ENCODE peak calls at places on chromosomes 7 and 10, in four cellular contexts. One of them, this sample, is unnamed.

GRCh38 chr7:95632609-95633008 is 36.3 kb upstream of the PDK4 start:
- DNase-seq in lung: no peak
- DNase-seq in GM06990: no peak
- DNase-seq in neural progenitor cell: no peak
- DNase-seq in this sample: no peak

GRCh38 chr7:21579341-21580072 is 36.7 kb downstream of the DNAH11 start:
- DNase-seq in lung: no peak
- DNase-seq in neural progenitor cell: no peak
- DNase-seq in GM06990: peak; percentile 22
- DNase-seq in this sample: peak; percentile 58

GRCh38 chr10:92110039-92110794 is 180.7 kb downstream of the CPEB3 start:
- DNase-seq in neural progenitor cell: no peak
- DNase-seq in GM06990: no peak
- DNase-seq in lung: no peak
- DNase-seq in this sample: no peak

GRCh38 chr7:47227762-47228177 is 354.1 kb downstream of the TNS3 start:
- DNase-seq in GM06990: peak; percentile 29
- DNase-seq in lung: no peak
- DNase-seq in neural progenitor cell: no peak
- DNase-seq in this sample: no peak

GRCh38 chr10:46308666-46309450 is 22.1 kb downstream of the ANTXRL start:
- DNase-seq in lung: no peak
- DNase-seq in neural progenitor cell: no peak
- DNase-seq in GM06990: no peak
- DNase-seq in this sample: no peak

GRCh38 chr10:127003032-127003685 is 97.9 kb downstream of the DOCK1 start:
- DNase-seq in GM06990: no peak
- DNase-seq in neural progenitor cell: no peak
- DNase-seq in lung: no peak
- DNase-seq in this sample: no peak

GRCh38 chr10:25059990-25060389 is 43.6 kb downstream of the THNSL1 start:
- DNase-seq in GM06990: no peak
- DNase-seq in neural progenitor cell: no peak
- DNase-seq in lung: peak; percentile 84
- DNase-seq in this sample: peak; percentile 53

GRCh38 chr7:158924956-158925355 is 68.6 kb downstream of the DYNC2I1 start:
- DNase-seq in GM06990: no peak
- DNase-seq in neural progenitor cell: no peak
- DNase-seq in lung: no peak
- DNase-seq in this sample: no peak

GRCh38 chr10:73926152-73926764 is 15.3 kb downstream of the PLAU start:
- DNase-seq in neural progenitor cell: no peak
- DNase-seq in lung: no peak
- DNase-seq in GM06990: no peak
- DNase-seq in this sample: no peak

GRCh38 chr7:151705744-151706567 is 171.0 kb downstream of the PRKAG2 start:
- DNase-seq in lung: peak; percentile 51
- DNase-seq in neural progenitor cell: peak; percentile 74
- DNase-seq in GM06990: no peak
- DNase-seq in this sample: peak; percentile 87

GRCh38 chr7:1948887-1949680 is 279.0 kb downstream of the ELFN1 start:
- DNase-seq in lung: no peak
- DNase-seq in GM06990: no peak
- DNase-seq in neural progenitor cell: no peak
- DNase-seq in this sample: no peak

GRCh38 chr10:78207776-78208175 is 174.1 kb downstream of the RPS24 start:
- DNase-seq in lung: no peak
- DNase-seq in neural progenitor cell: no peak
- DNase-seq in GM06990: no peak
- DNase-seq in this sample: no peak

GRCh38 chr10:94125856-94126255 is 132.1 kb downstream of the PLCE1 start:
- DNase-seq in GM06990: no peak
- DNase-seq in neural progenitor cell: peak; percentile 10
- DNase-seq in lung: no peak
- DNase-seq in this sample: peak; percentile 25

DNA sequence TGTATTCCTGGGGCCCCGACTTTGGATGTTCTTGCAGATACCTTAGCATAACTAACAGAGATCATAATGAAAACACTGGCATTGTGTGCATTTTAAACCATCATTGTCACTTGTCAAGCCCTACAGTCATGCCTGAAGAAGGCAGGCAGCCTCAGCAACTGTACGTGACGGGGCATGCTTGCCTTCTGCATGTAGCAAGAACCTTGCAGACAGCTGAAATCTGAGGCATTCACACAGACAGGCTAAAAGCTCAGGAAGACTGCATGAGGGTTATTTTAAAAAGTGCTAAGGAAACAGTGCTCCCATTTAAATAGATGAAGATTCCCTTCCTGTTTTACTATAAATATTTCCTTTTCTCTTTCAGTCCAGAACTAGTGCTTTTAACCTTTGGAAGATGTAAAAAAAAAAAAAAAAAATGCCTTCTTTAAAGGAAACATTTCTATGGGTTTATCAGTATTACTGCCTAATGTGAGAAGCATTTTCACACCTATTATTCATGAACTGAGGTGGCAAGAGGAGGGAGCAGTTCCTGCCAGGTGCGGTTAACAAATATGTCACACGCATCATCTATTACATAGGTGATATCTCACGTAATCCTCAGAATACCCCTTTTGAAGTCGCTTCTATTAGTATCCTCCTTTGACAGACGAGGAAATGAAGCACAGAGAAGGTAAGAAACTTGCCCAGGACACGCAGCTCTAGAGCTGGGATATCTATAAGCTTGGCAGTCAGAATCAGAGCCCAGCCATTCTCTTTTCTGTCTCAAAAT is 88.1 kb downstream of the PRKCQ start:
- DNase-seq in lung: no peak
- DNase-seq in GM06990: no peak
- DNase-seq in neural progenitor cell: no peak
- DNase-seq in this sample: peak; percentile 70
- H3K4me3 ChIP-seq in lung: no peak overlapping the region
- H3K4me3 ChIP-seq in GM06990: no peak overlapping the region
- H3K4me3 ChIP-seq in neural progenitor cell: no peak overlapping the region
- H3K4me3 ChIP-seq in this sample: no peak overlapping the region

GRCh38 chr10:76430330-76430729 is 998.9 kb downstream of the LRMDA start:
- DNase-seq in neural progenitor cell: no peak
- DNase-seq in lung: no peak
- DNase-seq in GM06990: no peak
- DNase-seq in this sample: no peak

GRCh38 chr10:76428541-76429330 is 997.3 kb downstream of the LRMDA start:
- DNase-seq in lung: no peak
- DNase-seq in GM06990: no peak
- DNase-seq in neural progenitor cell: no peak
- DNase-seq in this sample: peak; percentile 72

GRCh38 chr10:76429331-76429625 is 997.9 kb downstream of the LRMDA start:
- DNase-seq in neural progenitor cell: no peak
- DNase-seq in GM06990: no peak
- DNase-seq in lung: no peak
- DNase-seq in this sample: no peak

GRCh38 chr10:76432274-76433012 is 1001.0 kb downstream of the LRMDA start:
- DNase-seq in lung: peak; percentile 61
- DNase-seq in GM06990: no peak
- DNase-seq in neural progenitor cell: no peak
- DNase-seq in this sample: peak; percentile 95

DNA sequence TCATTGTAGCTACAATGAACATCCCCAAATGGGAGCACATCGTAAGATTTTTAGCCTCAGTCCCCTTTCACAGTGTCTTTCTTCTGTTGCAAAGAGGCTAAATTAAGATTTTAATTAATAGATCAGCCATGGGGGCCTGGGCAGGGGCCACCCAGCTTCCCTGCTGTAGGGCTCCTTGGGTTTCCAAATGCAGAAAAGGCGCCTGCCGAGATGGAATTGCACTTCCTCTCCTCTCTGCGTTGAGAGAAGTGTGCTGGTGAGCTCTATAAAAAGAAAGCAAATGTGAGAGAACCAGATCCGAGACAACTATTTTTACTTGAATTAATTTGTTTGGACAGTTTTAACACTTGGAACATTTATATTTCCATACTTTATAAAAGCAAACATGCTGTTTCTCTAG is 998.2 kb downstream of the LRMDA start:
- DNase-seq in lung: no peak
- DNase-seq in neural progenitor cell: no peak
- DNase-seq in GM06990: no peak
- DNase-seq in this sample: no peak
- H3K4me3 ChIP-seq in lung: no peak overlapping the region
- H3K4me3 ChIP-seq in neural progenitor cell: no peak overlapping the region
- H3K4me3 ChIP-seq in GM06990: no peak overlapping the region
- H3K4me3 ChIP-seq in this sample: no peak overlapping the region

GRCh38 chr10:81874878-81875679 is at the start of gene NRG3:
- DNase-seq in neural progenitor cell: peak; percentile 80
- DNase-seq in lung: no peak
- DNase-seq in GM06990: peak; percentile 5
- DNase-seq in this sample: peak; percentile 30

GRCh38 chr10:81873231-81873931 is 1.6 kb upstream of the NRG3 start:
- DNase-seq in GM06990: no peak
- DNase-seq in lung: no peak
- DNase-seq in neural progenitor cell: no peak
- DNase-seq in this sample: no peak

GRCh38 chr10:81873932-81874816 is 820 bp upstream of the NRG3 start:
- DNase-seq in neural progenitor cell: peak; percentile 95
- DNase-seq in GM06990: no peak
- DNase-seq in lung: peak; percentile 68
- DNase-seq in this sample: peak; percentile 89

GRCh38 chr10:81875680-81876252 is 772 bp downstream of the NRG3 start:
- DNase-seq in lung: no peak
- DNase-seq in GM06990: no peak
- DNase-seq in neural progenitor cell: no peak
- DNase-seq in this sample: no peak

GRCh38 chr10:81876253-81876731 is 1.3 kb downstream of the NRG3 start:
- DNase-seq in GM06990: no peak
- DNase-seq in lung: no peak
- DNase-seq in neural progenitor cell: peak; percentile 78
- DNase-seq in this sample: peak; percentile 88
- H3K4me3 ChIP-seq in GM06990: no peak overlapping the region
- H3K4me3 ChIP-seq in lung: no peak overlapping the region
- H3K4me3 ChIP-seq in neural progenitor cell: peak overlapping the region; percentile 66
- H3K4me3 ChIP-seq in this sample: peak overlapping the region; percentile 28

GRCh38 chr7:35771776-35772175 is 29.1 kb upstream of the SEPTIN7 start:
- DNase-seq in neural progenitor cell: no peak
- DNase-seq in lung: no peak
- DNase-seq in GM06990: no peak
- DNase-seq in this sample: no peak
- H3K4me3 ChIP-seq in neural progenitor cell: no peak overlapping the region
- H3K4me3 ChIP-seq in lung: no peak overlapping the region
- H3K4me3 ChIP-seq in GM06990: no peak overlapping the region
- H3K4me3 ChIP-seq in this sample: no peak overlapping the region

GRCh38 chr10:70459061-70459770 is 17.7 kb upstream of the NODAL start:
- DNase-seq in GM06990: no peak
- DNase-seq in neural progenitor cell: peak; percentile 42
- DNase-seq in lung: no peak
- DNase-seq in this sample: peak; percentile 84
- H3K4me3 ChIP-seq in GM06990: no peak overlapping the region
- H3K4me3 ChIP-seq in neural progenitor cell: peak overlapping the region; percentile 60
- H3K4me3 ChIP-seq in lung: no peak overlapping the region
- H3K4me3 ChIP-seq in this sample: no peak overlapping the region

GRCh38 chr7:27897441-27897847 is 157.5 kb downstream of the TAX1BP1 start:
- DNase-seq in GM06990: no peak
- DNase-seq in lung: no peak
- DNase-seq in neural progenitor cell: no peak
- DNase-seq in this sample: peak; percentile 57

GRCh38 chr7:27898735-27899134 is 158.8 kb downstream of the TAX1BP1 start:
- DNase-seq in GM06990: no peak
- DNase-seq in neural progenitor cell: no peak
- DNase-seq in lung: no peak
- DNase-seq in this sample: no peak

GRCh38 chr7:27899601-27900000 is 159.6 kb downstream of the TAX1BP1 start:
- DNase-seq in GM06990: no peak
- DNase-seq in neural progenitor cell: no peak
- DNase-seq in lung: no peak
- DNase-seq in this sample: no peak

GRCh38 chr7:27900006-27900405 is 160.0 kb downstream of the TAX1BP1 start:
- DNase-seq in GM06990: no peak
- DNase-seq in neural progenitor cell: no peak
- DNase-seq in lung: no peak
- DNase-seq in this sample: no peak

DNA sequence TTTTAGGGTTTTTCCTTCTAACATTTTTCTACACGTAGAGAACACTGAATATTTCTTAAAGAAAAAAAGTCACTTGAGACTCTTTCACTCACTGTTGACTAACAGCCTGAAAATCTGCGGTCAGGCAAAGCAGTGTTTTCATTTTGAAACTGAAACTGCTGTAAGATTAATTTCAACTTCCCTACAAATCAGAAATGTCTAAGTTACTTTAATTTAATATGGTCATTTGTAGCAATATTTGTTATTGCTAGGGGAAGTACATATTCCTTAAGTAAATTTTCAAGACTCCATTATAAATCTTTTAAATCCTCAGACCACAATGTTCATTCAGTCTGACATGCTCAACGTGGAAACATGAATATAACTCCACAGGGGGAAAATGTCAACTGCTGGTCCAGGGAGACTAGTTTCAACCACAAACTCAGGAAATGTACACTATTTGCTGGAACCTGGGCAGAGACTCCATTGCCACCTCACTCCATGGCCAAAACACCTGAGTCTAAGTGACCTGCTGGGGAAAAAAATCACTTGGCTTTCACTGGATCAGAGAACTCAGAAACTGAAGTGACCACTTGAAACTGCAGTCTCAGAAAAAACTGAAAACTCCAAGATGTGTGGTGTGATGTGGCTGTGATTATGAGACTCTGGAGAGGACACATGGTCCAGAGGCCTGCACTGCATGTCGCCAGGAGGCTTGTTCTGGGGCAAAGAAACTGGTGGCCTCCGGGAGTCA is 161.2 kb downstream of the TAX1BP1 start:
- DNase-seq in lung: no peak
- DNase-seq in neural progenitor cell: no peak
- DNase-seq in GM06990: peak; percentile 18
- DNase-seq in this sample: no peak
- H3K4me3 ChIP-seq in lung: no peak overlapping the region
- H3K4me3 ChIP-seq in neural progenitor cell: no peak overlapping the region
- H3K4me3 ChIP-seq in GM06990: no peak overlapping the region
- H3K4me3 ChIP-seq in this sample: no peak overlapping the region

DNA sequence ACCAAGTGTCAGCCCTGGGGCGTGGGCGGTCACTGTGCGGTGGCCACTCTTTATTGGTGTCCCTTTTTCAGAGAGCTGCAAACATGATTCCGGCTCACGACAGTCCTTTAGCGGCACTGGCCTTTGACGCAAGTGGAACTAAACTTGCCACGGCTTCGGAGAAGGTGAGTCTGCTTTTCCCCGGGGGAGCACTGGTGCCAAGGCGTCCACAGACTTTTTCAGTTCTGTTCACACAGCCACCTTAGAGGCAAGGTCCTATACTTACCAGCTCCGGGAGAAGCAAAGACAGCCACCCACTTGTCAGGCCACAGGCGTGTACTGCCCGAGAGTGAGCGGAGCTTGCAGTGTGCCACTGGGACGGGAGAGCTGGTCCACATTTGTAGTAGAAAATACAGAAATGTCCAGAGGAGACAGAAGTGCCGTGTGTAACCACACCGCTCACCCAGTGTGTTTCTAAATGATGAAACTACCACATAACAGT is 27.9 kb downstream of the WIPI2 start:
- DNase-seq in neural progenitor cell: no peak
- DNase-seq in lung: no peak
- DNase-seq in GM06990: no peak
- DNase-seq in this sample: no peak
- H3K4me3 ChIP-seq in neural progenitor cell: no peak overlapping the region
- H3K4me3 ChIP-seq in lung: no peak overlapping the region
- H3K4me3 ChIP-seq in GM06990: no peak overlapping the region
- H3K4me3 ChIP-seq in this sample: no peak overlapping the region

This sample was measured in mesendoderm.